ENCODE peak calls at places on chromosomes 3 and 15, in ten cellular contexts. W is lower lobe of right lung, L is IMR-90, H is astrocyte of the spinal cord, C is OCI-LY7, K is adrenal gland, Z is spleen, S is H1, V is dorsolateral prefrontal cortex, E is HCT116. J is an unnamed sample.

GRCh38 chr3:160180581-160181216 is 44.5 kb upstream of the C3orf80 start:
- DNase-seq in V (no peak), Z (no peak), L (no peak), S (no peak), W (no peak), C (no peak), H (peak; percentile 38), K (no peak), E (no peak), J (no peak)

GRCh38 chr3:71432044-71432970 is 151.2 kb downstream of the FOXP1 start:
- DNase-seq in K (no peak), L (no peak), W (no peak), C (no peak), S (no peak), V (no peak), H (no peak), E (no peak), Z (peak; percentile 82), J (no peak)

GRCh38 chr3:186589856-186590579 is 19.5 kb downstream of the DNAJB11 start:
- DNase-seq in H (no peak), L (peak; percentile 20), C (no peak), Z (no peak), K (no peak), S (no peak), V (no peak), W (no peak), E (peak; percentile 34), J (no peak)

GRCh38 chr15:25947336-25948080 is 84.4 kb upstream of the ATP10A start:
- DNase-seq in L (peak; percentile 29), S (no peak), W (no peak), Z (no peak), H (no peak), E (no peak), K (no peak), C (peak; percentile 64), V (no peak), J (no peak)

GRCh38 chr15:49330166-49330565 is 92.9 kb upstream of the FGF7 start:
- DNase-seq in C (no peak), V (no peak), L (peak; percentile 31), H (no peak), K (no peak), S (no peak), W (no peak), Z (no peak), E (no peak), J (no peak)

GRCh38 chr3:55370272-55370671 is 116.8 kb downstream of the WNT5A start:
- DNase-seq in S (no peak), L (no peak), C (no peak), H (no peak), E (no peak), W (no peak), K (no peak), V (no peak), Z (no peak), J (no peak)

GRCh38 chr15:71182522-71182921 is 67.3 kb downstream of the THSD4 start:
- DNase-seq in H (no peak), W (no peak), E (no peak), K (no peak), V (no peak), S (no peak), Z (no peak), C (no peak), L (no peak), J (no peak)

GRCh38 chr3:42691861-42692666 is 6.7 kb downstream of the KLHL40 start:
- DNase-seq in Z (peak; percentile 66), L (no peak), K (no peak), V (no peak), S (no peak), C (no peak), W (peak; percentile 32), E (no peak), H (no peak), J (no peak)

GRCh38 chr15:48800811-48801460 is 9.9 kb downstream of the CEP152 start:
- DNase-seq in L (peak; percentile 43), K (no peak), Z (no peak), C (peak; percentile 13), V (no peak), E (no peak), H (peak; percentile 59), S (no peak), W (no peak), J (no peak)

GRCh38 chr3:188578579-188579363 is 424.8 kb downstream of the LPP start:
- DNase-seq in H (peak; percentile 86), C (peak; percentile 30), V (no peak), K (peak; percentile 49), S (no peak), W (peak; percentile 32), E (no peak), L (peak; percentile 91), Z (no peak), J (peak; percentile 89)

GRCh38 chr3:81816473-81817260 is 55.2 kb upstream of the GBE1 start:
- DNase-seq in Z (no peak), S (no peak), H (peak; percentile 63), W (no peak), K (peak; percentile 26), L (peak; percentile 0), V (no peak), C (no peak), E (no peak), J (peak; percentile 45)

GRCh38 chr3:127093312-127093711 is 99.6 kb upstream of the PRR23E start:
- DNase-seq in H (no peak), Z (peak; percentile 66), K (no peak), S (no peak), E (no peak), W (no peak), V (no peak), L (no peak), C (no peak), J (no peak)

GRCh38 chr3:16512435-16513140 is 911 bp downstream of the RFTN1 start:
- DNase-seq in W (peak; percentile 63), K (peak; percentile 52), V (no peak), E (no peak), C (peak; percentile 88), Z (peak; percentile 91), H (peak; percentile 20), L (no peak), S (no peak), J (no peak)

GRCh38 chr15:101801048-101801447 is 2.3 kb upstream of the OR4F6 start:
- DNase-seq in L (no peak), Z (no peak), H (no peak), W (no peak), S (no peak), K (no peak), C (no peak), V (no peak), E (no peak), J (no peak)

GRCh38 chr15:29805043-29805707 is 17.1 kb downstream of the TJP1 start:
- DNase-seq in V (peak; percentile 54), W (no peak), S (no peak), Z (no peak), E (no peak), L (peak; percentile 87), H (peak; percentile 82), K (peak; percentile 60), C (no peak), J (peak; percentile 78)

GRCh38 chr3:114223146-114223545 is 14.2 kb downstream of the ZNF80 start:
- DNase-seq in W (no peak), K (no peak), V (no peak), C (peak; percentile 35), H (peak; percentile 9), E (no peak), S (no peak), Z (no peak), L (no peak), J (no peak)

DNA sequence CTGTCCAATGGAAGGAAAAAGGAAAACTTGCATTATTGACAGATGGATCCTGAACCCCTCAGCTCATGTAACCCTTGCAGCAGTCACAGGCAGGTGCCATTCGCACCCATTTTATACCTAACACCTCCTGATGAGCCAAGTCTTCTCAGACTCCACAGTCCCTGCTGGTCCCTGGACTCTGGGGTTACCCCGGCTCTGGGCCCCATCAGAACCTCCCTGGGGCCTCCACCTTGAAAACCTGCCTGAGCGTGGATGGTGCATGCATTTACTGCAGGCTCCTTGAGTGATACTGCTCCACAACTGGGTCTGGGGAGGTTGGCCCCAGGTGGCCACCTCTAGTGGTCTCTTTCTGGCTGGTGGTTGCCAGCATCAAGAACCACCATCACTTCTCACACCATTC is 15.9 kb upstream of the DOCK3 start:
- DNase-seq in E (no peak), S (no peak), C (no peak), K (no peak), H (no peak), W (no peak), V (no peak), L (no peak), Z (peak; percentile 17), J (no peak)
- H3K4me3 ChIP-seq in E (no peak overlapping the region), S (no peak overlapping the region), C (no peak overlapping the region), K (no peak overlapping the region), H (no peak overlapping the region), W (no peak overlapping the region), V (no peak overlapping the region), L (no peak overlapping the region), Z (no peak overlapping the region), J (no peak overlapping the region)

DNA sequence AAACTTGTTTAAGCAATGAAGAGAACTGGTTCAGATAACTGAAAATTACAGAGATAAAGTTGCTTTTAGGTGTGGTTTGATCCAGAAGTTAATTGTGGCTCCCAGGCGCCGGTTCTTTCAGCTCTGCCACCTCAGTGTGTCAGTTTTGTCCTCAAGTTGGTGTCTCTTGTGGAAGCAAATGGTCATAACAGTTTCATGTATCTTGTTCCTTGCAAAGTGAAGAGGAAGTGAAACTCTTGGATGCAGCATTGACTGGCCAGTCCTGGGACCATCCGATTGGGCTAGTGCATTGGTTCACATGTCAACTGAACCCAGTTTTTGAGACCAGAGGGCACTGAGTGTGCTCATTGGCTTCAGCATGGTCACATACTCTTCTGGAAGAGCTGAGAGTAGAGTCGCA is 181.4 kb upstream of the GRM7 start:
- DNase-seq in C (peak; percentile 67), W (no peak), Z (no peak), L (no peak), E (no peak), V (no peak), S (no peak), H (no peak), K (no peak), J (no peak)
- TF ChIP-seq CTCF in C (peak; percentile 61), W (no peak), Z (no peak), L (no peak), E (no peak), V (no peak), S (no peak), H (no peak), K (no peak), J (no peak)

DNA sequence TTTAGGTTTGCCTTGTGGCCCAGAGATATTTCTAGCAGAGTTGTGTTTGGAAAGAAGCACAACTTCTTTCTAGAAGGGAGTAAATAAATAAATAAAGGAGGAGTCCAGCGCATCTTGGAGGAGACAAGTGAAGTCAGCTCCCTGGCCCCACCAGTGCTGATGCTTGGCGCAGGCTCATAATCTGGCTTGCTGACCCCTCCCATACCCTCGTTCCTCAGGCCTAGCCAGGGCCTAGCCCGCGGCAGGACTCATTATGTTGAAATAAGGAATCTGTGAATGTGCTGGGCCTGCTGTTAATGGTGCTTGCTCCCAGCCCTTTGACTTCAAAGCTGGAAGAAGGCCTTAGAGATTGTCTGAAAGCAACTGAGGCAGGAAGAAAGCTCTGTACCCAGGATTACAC is 3.1 kb downstream of the ZNF710 start:
- DNase-seq in C (no peak), S (no peak), L (no peak), K (no peak), V (no peak), H (no peak), E (no peak), Z (no peak), W (no peak), J (no peak)
- H3K4me3 ChIP-seq in C (no peak overlapping the region), S (no peak overlapping the region), L (peak overlapping the region; percentile 5), K (no peak overlapping the region), V (no peak overlapping the region), H (no peak overlapping the region), E (no peak overlapping the region), Z (no peak overlapping the region), W (peak overlapping the region; percentile 80), J (no peak overlapping the region)

GRCh38 chr15:61118885-61119284 is 110.2 kb downstream of the RORA start:
- DNase-seq in V (no peak), C (no peak), L (no peak), S (peak; percentile 21), E (no peak), K (no peak), W (no peak), H (no peak), Z (no peak), J (no peak)
- TF ChIP-seq CTCF in V (no peak), C (peak; percentile 63), L (peak; percentile 3), S (peak; percentile 45), E (no peak), K (no peak), W (no peak), H (peak; percentile 39), Z (no peak), J (no peak)